ENCODE peak calls at places on chromosome 22, in seven cellular contexts. L is lower lobe of right lung, D is kidney, F is A549, P is stomach, U is fibroblast of lung, E is adrenal gland. R is an unnamed sample.

GRCh38 chr22:42685941-42686666 is 34.6 kb downstream of the A4GALT start:
- DNase-seq in U (peak; percentile 73), P (peak; percentile 49), D (peak; percentile 90), L (no peak), F (peak; percentile 11), E (peak; percentile 39), R (no peak)

GRCh38 chr22:40176921-40177737 is 596 bp upstream of the TNRC6B start:
- DNase-seq in L (no peak), D (peak; percentile 75), E (peak; percentile 81), P (peak; percentile 32), U (peak; percentile 75), F (no peak), R (no peak)

GRCh38 chr22:31917227-31917921 is 27.0 kb upstream of the YWHAH start:
- DNase-seq in E (peak; percentile 28), L (peak; percentile 58), D (no peak), F (no peak), P (no peak), U (no peak), R (no peak)

GRCh38 chr22:20514658-20515406 is 7.4 kb downstream of the MED15 start:
- DNase-seq in D (peak; percentile 10), F (no peak), U (peak; percentile 87), E (peak; percentile 90), L (no peak), P (no peak), R (peak; percentile 63)

GRCh38 chr22:28000361-28000760 is 81.3 kb upstream of the PITPNB start:
- DNase-seq in P (no peak), L (peak; percentile 32), E (no peak), U (no peak), F (no peak), D (peak; percentile 55), R (no peak)

GRCh38 chr22:41925783-41926460 is 684 bp downstream of the TNFRSF13C start:
- DNase-seq in U (peak; percentile 28), F (no peak), L (peak; percentile 76), D (no peak), E (peak; percentile 79), P (peak; percentile 87), R (no peak)

GRCh38 chr22:30270841-30271240 is 4.2 kb upstream of the OSM start:
- DNase-seq in D (peak; percentile 85), F (no peak), E (peak; percentile 68), L (peak; percentile 90), P (peak; percentile 59), U (peak; percentile 79), R (no peak)

GRCh38 chr22:43389227-43389836 is 22.5 kb upstream of the MPPED1 start:
- DNase-seq in U (no peak), D (peak; percentile 16), F (no peak), E (no peak), P (no peak), L (peak; percentile 21), R (no peak)

GRCh38 chr22:42635531-42635930 is 4.9 kb downstream of the ATP5MGL start:
- DNase-seq in F (peak; percentile 44), L (no peak), E (peak; percentile 95), U (peak; percentile 82), P (peak; percentile 67), D (no peak), R (no peak)

GRCh38 chr22:31676700-31677099 is 14.7 kb upstream of the PISD start:
- DNase-seq in E (peak; percentile 99), D (peak; percentile 99), U (peak; percentile 90), P (peak; percentile 97), F (peak; percentile 83), L (peak; percentile 98), R (peak; percentile 57)

GRCh38 chr22:40855960-40856512 is 403 bp downstream of the ST13 start:
- DNase-seq in L (no peak), U (peak; percentile 29), D (peak; percentile 80), P (peak; percentile 28), F (no peak), E (no peak), R (no peak)

GRCh38 chr22:35619336-35620094 is 2.4 kb upstream of the MB start:
- DNase-seq in F (no peak), L (no peak), D (peak; percentile 45), P (no peak), E (no peak), U (no peak), R (no peak)

GRCh38 chr22:35618427-35619223 is 1.5 kb upstream of the MB start:
- DNase-seq in L (no peak), U (no peak), D (no peak), F (no peak), P (no peak), E (no peak), R (no peak)

GRCh38 chr22:35621446-35621845 is 4.3 kb upstream of the MB start:
- DNase-seq in P (no peak), L (no peak), F (no peak), U (no peak), E (no peak), D (no peak), R (no peak)

GRCh38 chr22:35622132-35622913 is 5.2 kb upstream of the MB start:
- DNase-seq in E (peak; percentile 51), P (peak; percentile 46), U (no peak), F (no peak), D (peak; percentile 72), L (peak; percentile 60), R (no peak)

GRCh38 chr22:35620624-35621245 is 3.6 kb upstream of the MB start:
- DNase-seq in E (no peak), U (no peak), F (no peak), D (peak; percentile 9), P (no peak), L (no peak), R (no peak)
- H3K27ac ChIP-seq in E (no peak overlapping the region), U (no peak overlapping the region), F (peak overlapping the region; percentile 99), D (no peak overlapping the region), P (no peak overlapping the region), L (no peak overlapping the region), R (no peak overlapping the region)

GRCh38 chr22:49971232-49972162 is 10.9 kb downstream of the PIM3 start:
- DNase-seq in D (peak; percentile 95), P (peak; percentile 93), U (peak; percentile 72), L (peak; percentile 94), E (peak; percentile 83), F (peak; percentile 33), R (no peak)

GRCh38 chr22:49968831-49969661 is 8.5 kb downstream of the PIM3 start:
- DNase-seq in L (peak; percentile 56), P (peak; percentile 27), F (no peak), U (no peak), E (peak; percentile 30), D (peak; percentile 82), R (no peak)

GRCh38 chr22:49972163-49973017 is 11.8 kb downstream of the PIM3 start:
- DNase-seq in P (peak; percentile 42), U (no peak), L (peak; percentile 63), D (peak; percentile 82), F (no peak), E (peak; percentile 37), R (no peak)

GRCh38 chr22:49969751-49970527 is 9.4 kb downstream of the PIM3 start:
- DNase-seq in U (no peak), D (peak; percentile 85), L (peak; percentile 47), P (peak; percentile 26), E (peak; percentile 23), F (no peak), R (no peak)

DNA sequence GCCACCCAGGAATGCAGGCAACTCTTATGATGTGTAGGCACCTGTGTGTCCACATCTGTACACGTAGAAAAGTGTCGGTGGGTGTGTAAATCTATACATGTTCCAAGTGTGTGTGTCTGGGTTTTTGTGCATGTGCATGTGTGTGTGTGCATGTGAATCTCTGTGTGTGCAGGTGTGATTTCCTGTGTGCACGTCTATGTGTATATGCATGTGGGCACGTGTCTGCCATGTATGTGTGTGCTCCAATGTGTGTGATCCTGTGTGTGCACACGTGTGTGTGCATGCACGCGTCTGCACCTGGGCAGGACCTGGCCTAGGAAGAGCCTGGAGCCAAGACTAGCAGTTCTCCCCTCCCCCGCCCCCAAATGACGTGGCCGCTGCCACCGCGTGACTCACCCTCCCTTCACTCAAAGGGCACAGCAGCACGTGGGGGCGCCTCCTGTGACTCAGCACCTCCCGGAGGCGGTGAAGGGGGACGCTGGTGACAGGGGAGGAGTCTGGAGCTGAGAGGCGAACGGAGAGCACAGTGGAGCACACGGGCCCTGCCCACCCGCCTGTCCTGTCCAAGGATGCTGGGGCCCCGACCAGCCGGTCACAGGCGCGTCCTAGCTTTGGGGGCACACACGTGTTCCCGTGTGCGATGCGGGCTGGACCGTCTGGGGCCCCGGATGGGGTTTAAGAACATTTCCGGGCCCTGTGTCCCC is 10.1 kb downstream of the PIM3 start:
- DNase-seq in E (peak; percentile 99), F (peak; percentile 80), P (peak; percentile 96), U (peak; percentile 95), D (peak; percentile 99), L (peak; percentile 97), R (peak; percentile 80)
- TF ChIP-seq CTCF in E (no peak), F (no peak), P (no peak), U (no peak), D (no peak), L (no peak), R (no peak)

DNA sequence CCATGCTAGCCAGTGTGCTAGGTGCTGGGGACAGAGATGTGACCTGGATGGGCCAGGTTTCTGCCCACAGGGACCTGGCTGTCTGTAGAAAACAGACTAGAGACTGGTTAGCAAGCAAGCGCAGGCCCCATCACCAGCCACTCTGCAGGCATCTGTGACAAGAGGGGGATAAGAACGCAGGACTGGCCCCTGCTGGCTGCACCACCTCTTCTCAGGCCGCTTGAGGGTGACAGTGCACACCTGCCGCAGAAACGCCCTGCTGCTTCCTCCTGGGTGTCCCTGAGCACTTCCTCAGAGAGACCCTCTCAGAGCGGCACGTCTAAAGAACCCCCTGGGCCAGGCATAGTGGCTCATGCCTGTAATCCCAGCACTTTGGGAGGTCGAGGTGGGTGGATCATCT is 5.9 kb upstream of the PICK1 start:
- DNase-seq in F (no peak), P (no peak), U (no peak), E (no peak), D (no peak), L (no peak), R (no peak)
- H3K27ac ChIP-seq in F (no peak overlapping the region), P (no peak overlapping the region), U (no peak overlapping the region), E (no peak overlapping the region), D (no peak overlapping the region), L (no peak overlapping the region), R (no peak overlapping the region)

GRCh38 chr22:21981874-21982273 is 713 bp downstream of the TOP3B start:
- DNase-seq in E (no peak), U (no peak), F (no peak), P (no peak), D (no peak), L (no peak), R (no peak)

GRCh38 chr22:21980547-21980946 is 2.0 kb downstream of the TOP3B start:
- DNase-seq in D (peak; percentile 11), P (no peak), L (no peak), U (no peak), F (no peak), E (no peak), R (no peak)

GRCh38 chr22:21982338-21982965 is at the start of gene TOP3B:
- DNase-seq in E (peak; percentile 81), P (peak; percentile 88), L (peak; percentile 88), F (peak; percentile 46), U (peak; percentile 78), D (peak; percentile 94), R (peak; percentile 27)

GRCh38 chr22:21985214-21985613 is 2.6 kb upstream of the TOP3B start:
- DNase-seq in P (no peak), D (peak; percentile 52), L (no peak), F (no peak), U (no peak), E (no peak), R (no peak)

DNA sequence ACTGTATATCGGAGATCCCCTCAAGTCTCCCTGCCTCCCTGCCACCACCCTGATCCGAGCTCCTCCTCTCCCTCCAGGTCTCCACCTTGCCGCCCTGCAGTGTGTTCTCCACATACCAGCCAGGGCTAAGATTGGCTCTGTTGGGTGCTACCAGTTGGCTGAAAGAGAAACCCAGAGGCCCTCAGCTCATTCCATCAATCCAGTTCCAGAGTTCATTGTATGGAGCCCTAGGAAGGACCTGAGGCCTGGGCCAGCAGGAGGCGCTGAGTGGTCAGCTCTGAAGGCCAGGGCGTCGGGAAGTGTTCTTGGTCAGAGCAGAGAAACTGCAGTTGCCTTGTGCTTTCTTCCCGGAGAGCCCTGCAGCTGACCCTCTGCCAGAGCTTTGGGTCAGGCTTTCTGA is 2.2 kb upstream of the TOP3B start:
- DNase-seq in D (peak; percentile 29), U (peak; percentile 16), P (no peak), F (no peak), E (no peak), L (no peak), R (no peak)
- TF ChIP-seq CTCF in D (peak; percentile 2), U (peak; percentile 50), P (no peak), F (no peak), E (no peak), L (peak; percentile 15), R (peak; percentile 57)

R was measured in AG04450.